ENCODE peak calls at places on chromosomes 6 and 20, in seven cellular contexts. T is glutamatergic neuron, D is testis, O is foreskin keratinocyte, Q is neural progenitor cell, Z is bronchial epithelial cell, L is A549. M is an unnamed sample.

GRCh38 chr6:53906842-53907241 is 112.0 kb downstream of the LRRC1 start:
- DNase-seq in T (no peak), D (peak; percentile 26), O (no peak), Q (no peak), Z (no peak), L (no peak), M (no peak)

GRCh38 chr6:128516514-128516898 is 3.9 kb downstream of the PTPRK start:
- DNase-seq in T (no peak), D (no peak), O (peak; percentile 52), Q (peak; percentile 39), Z (peak; percentile 65), L (no peak), M (no peak)

GRCh38 chr6:35024601-35025054 is 116.5 kb downstream of the TCP11 start:
- DNase-seq in T (peak; percentile 57), D (peak; percentile 62), O (peak; percentile 92), Q (peak; percentile 75), Z (peak; percentile 98), L (peak; percentile 28), M (no peak)

GRCh38 chr20:46544576-46544975 is 5.9 kb downstream of the OCSTAMP start:
- DNase-seq in T (no peak), D (no peak), O (no peak), Q (no peak), Z (peak; percentile 4), L (no peak), M (no peak)

GRCh38 chr20:8860011-8860495 is 208.8 kb upstream of the PLCB4 start:
- DNase-seq in T (no peak), D (no peak), O (peak; percentile 85), Q (no peak), Z (peak; percentile 87), L (peak; percentile 42), M (no peak)

GRCh38 chr6:156953478-156954146 is 176.4 kb downstream of the ARID1B start:
- DNase-seq in T (no peak), D (no peak), O (peak; percentile 97), Q (peak; percentile 85), Z (peak; percentile 97), L (peak; percentile 80), M (peak; percentile 59)

GRCh38 chr20:50446351-50447101 is 63.7 kb upstream of the PTPN1 start:
- DNase-seq in T (no peak), D (no peak), O (no peak), Q (no peak), Z (no peak), L (no peak), M (no peak)

GRCh38 chr6:170032706-170033309 is 258.1 kb downstream of the DLL1 start:
- DNase-seq in T (no peak), D (peak; percentile 9), O (no peak), Q (no peak), Z (no peak), L (no peak), M (no peak)

GRCh38 chr6:73314577-73315492 is 39.2 kb downstream of the DPPA5 start:
- DNase-seq in T (peak; percentile 29), D (peak; percentile 19), O (no peak), Q (no peak), Z (no peak), L (no peak), M (no peak)

GRCh38 chr20:15144911-15145310 is 807.5 kb upstream of the FLRT3 start:
- DNase-seq in T (no peak), D (peak; percentile 17), O (no peak), Q (no peak), Z (no peak), L (no peak), M (no peak)

GRCh38 chr6:57432162-57432561 is 114.7 kb downstream of the PRIM2 start:
- DNase-seq in T (no peak), D (no peak), O (peak; percentile 29), Q (no peak), Z (peak; percentile 24), L (no peak), M (no peak)

GRCh38 chr6:11215773-11216172 is 16.7 kb downstream of the NEDD9 start:
- DNase-seq in T (no peak), D (no peak), O (no peak), Q (peak; percentile 48), Z (no peak), L (no peak), M (no peak)

GRCh38 chr6:145809211-145809610 is 5.4 kb downstream of the FBXO30 start:
- DNase-seq in T (no peak), D (no peak), O (no peak), Q (no peak), Z (no peak), L (no peak), M (no peak)

GRCh38 chr20:3221398-3222226 is 12.3 kb downstream of the ITPA start:
- DNase-seq in T (no peak), D (no peak), O (peak; percentile 19), Q (no peak), Z (peak; percentile 53), L (no peak), M (no peak)

DNA sequence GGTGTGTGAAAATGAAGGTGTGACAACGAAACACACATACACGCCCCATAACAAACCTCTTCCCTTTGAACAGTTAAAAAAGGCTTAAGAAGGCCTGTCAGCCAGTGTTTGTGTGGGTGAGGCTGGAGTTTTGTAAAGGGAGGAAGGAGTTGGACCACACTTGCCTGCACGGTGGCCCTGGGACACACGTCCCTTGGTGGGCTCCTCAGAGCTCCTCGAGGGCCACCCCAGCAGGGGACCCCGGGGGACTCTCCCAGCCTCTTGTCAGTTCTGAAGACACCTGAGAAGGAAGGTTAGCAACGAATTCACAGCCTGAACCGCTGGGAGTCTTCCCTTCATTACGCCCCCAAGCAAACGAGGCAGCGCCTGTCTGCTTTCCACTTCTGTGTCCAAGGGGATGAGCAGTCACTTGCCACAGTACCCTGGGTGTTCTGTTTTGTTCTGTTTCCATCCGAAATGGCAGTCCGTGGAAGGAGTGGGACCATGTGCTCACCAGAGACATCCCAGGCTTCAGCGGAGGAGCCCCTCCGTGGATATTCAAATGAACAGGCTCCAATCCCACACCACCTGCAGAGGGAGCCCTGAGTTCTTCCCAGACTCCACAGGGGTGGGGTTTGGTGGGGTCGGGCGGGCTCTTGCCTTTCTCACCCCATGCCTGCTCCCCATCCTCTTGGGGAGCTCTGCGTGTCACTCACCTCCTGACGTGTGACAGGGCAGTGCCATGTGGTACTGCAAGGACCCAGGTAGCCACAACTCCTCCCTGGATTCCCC is 68.6 kb downstream of the NRN1 start:
- DNase-seq in T (no peak), D (no peak), O (no peak), Q (no peak), Z (no peak), L (no peak), M (no peak)
- TF ChIP-seq CTCF in T (no peak), D (no peak), O (no peak), Q (peak; percentile 17), Z (no peak), L (no peak), M (no peak)

GRCh38 chr20:18287546-18287914 is 797 bp upstream of the ZNF133 start:
- DNase-seq in T (peak; percentile 21), D (peak; percentile 41), O (no peak), Q (no peak), Z (no peak), L (no peak), M (peak; percentile 8)

GRCh38 chr20:18288748-18289705 is 700 bp downstream of the ZNF133 start:
- DNase-seq in T (no peak), D (no peak), O (peak; percentile 18), Q (peak; percentile 31), Z (no peak), L (peak; percentile 40), M (peak; percentile 18)

GRCh38 chr20:18284805-18285533 is 3.4 kb upstream of the ZNF133 start:
- DNase-seq in T (no peak), D (no peak), O (no peak), Q (no peak), Z (no peak), L (no peak), M (no peak)

DNA sequence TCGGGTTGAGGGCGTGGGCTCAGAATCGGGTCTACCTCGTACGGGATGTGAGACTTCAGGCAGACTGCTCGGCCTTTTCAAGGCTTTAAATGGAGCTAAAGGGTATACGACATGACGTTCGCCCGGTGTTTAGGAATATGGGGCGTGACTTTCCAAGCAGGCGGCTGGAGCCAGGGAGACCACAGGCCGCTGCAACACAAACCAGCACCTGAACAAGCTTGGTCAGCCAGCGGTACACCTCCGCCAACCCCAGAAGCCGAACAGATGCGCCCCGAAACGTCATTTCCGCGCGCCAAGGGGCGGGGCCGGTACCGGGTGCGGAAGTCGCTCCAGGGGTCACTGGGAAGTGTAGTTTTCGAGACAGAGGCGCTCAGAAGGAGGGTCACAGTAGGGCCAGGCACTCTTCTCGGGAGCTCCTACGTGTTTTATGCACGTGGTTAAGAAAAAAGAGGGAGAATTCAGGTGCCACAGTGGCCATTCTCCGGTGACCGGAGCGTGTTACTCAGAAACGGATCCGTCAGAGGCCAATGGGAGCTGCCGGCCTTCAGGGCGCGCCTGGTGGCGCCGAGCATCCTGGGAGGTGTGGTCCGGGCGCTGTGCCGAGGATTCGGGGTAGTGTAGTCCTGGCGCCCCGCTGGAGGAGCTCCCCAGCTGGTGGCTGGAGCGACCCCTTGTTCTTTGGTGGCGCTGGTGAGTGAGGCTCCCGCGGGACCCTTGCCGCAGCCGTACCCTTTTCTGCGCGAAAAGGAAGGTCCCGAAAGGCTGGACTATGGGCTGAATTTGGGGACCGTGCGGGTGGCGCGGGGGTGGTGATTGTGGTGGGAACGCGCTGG is at the start of gene ZNF133:
- DNase-seq in T (peak; percentile 98), D (peak; percentile 98), O (peak; percentile 96), Q (peak; percentile 96), Z (peak; percentile 87), L (peak; percentile 96), M (peak; percentile 98)
- TF ChIP-seq CTCF in T (no peak), D (peak; percentile 8), O (peak; percentile 21), Q (peak; percentile 40), Z (no peak), L (no peak), M (no peak)

GRCh38 chr20:44942264-44942973 is 17.8 kb downstream of the TOMM34 start:
- DNase-seq in T (no peak), D (no peak), O (no peak), Q (peak; percentile 11), Z (no peak), L (no peak), M (no peak)
- TF ChIP-seq CTCF in T (no peak), D (no peak), O (peak; percentile 1), Q (peak; percentile 15), Z (no peak), L (no peak), M (no peak)

GRCh38 chr6:5984150-5985089 is 22.3 kb downstream of the NRN1 start:
- DNase-seq in T (no peak), D (no peak), O (no peak), Q (no peak), Z (no peak), L (no peak), M (no peak)
- TF ChIP-seq CTCF in T (no peak), D (no peak), O (no peak), Q (no peak), Z (no peak), L (no peak), M (no peak)

GRCh38 chr20:51542033-51542893 is at the start of gene NFATC2:
- DNase-seq in T (peak; percentile 37), D (peak; percentile 38), O (no peak), Q (peak; percentile 79), Z (no peak), L (no peak), M (peak; percentile 71)
- TF ChIP-seq CTCF in T (no peak), D (no peak), O (peak; percentile 20), Q (peak; percentile 40), Z (no peak), L (no peak), M (no peak)

M was measured in nephron progenitor cell.